ENCODE peak calls at places on chromosomes 7 and 10, in nine cellular contexts. F is heart left ventricle, J is A549, B is body of pancreas, I is GM12891, N is ovary, R is right lobe of liver, K is H54, E is tibial nerve. V is an unnamed sample.

GRCh38 chr7:133846203-133846945 is 280.8 kb upstream of the LRGUK start:
- DNase-seq in F (no peak), J (no peak), B (no peak), I (no peak), N (no peak), R (no peak), K (no peak), E (no peak), V (no peak)

GRCh38 chr10:126242352-126243260 is 145.7 kb downstream of the ADAM12 start:
- DNase-seq in F (peak; percentile 75), J (no peak), B (no peak), I (no peak), N (peak; percentile 73), R (no peak), K (no peak), E (no peak), V (no peak)

GRCh38 chr7:122046402-122046801 is 97.6 kb downstream of the AASS start:
- DNase-seq in F (no peak), J (no peak), B (no peak), I (no peak), N (no peak), R (no peak), K (no peak), E (no peak), V (no peak)

GRCh38 chr10:32950457-32951109 is 7.4 kb downstream of the ITGB1 start:
- DNase-seq in F (no peak), J (no peak), B (no peak), I (no peak), N (no peak), R (no peak), K (no peak), E (no peak), V (no peak)

GRCh38 chr10:14751576-14752330 is 22.9 kb downstream of the FAM107B start:
- DNase-seq in F (peak; percentile 79), J (no peak), B (no peak), I (no peak), N (peak; percentile 47), R (no peak), K (no peak), E (peak; percentile 44), V (peak; percentile 89)

GRCh38 chr10:86413046-86413728 is 46.6 kb upstream of the GRID1 start:
- DNase-seq in F (no peak), J (no peak), B (no peak), I (no peak), N (no peak), R (no peak), K (no peak), E (no peak), V (no peak)

GRCh38 chr7:500521-501420 is 18.9 kb downstream of the PDGFA start:
- DNase-seq in F (peak; percentile 34), J (no peak), B (no peak), I (no peak), N (no peak), R (no peak), K (no peak), E (no peak), V (peak; percentile 61)

GRCh38 chr7:151431281-151431767 is 8.6 kb downstream of the CRYGN start:
- DNase-seq in F (no peak), J (no peak), B (no peak), I (no peak), N (no peak), R (no peak), K (no peak), E (no peak), V (peak; percentile 38)

GRCh38 chr7:43869018-43869897 is at the start of gene MRPS24:
- DNase-seq in F (peak; percentile 95), J (peak; percentile 93), B (peak; percentile 95), I (peak; percentile 94), N (peak; percentile 94), R (peak; percentile 97), K (peak; percentile 98), E (peak; percentile 93), V (peak; percentile 97)
- TF ChIP-seq POLR2A in F (no peak), J (peak; percentile 96), B (peak; percentile 68), I (peak; percentile 86), N (peak; percentile 60), R (peak; percentile 20), K (peak; percentile 98), E (peak; percentile 55), V (peak; percentile 35)

DNA sequence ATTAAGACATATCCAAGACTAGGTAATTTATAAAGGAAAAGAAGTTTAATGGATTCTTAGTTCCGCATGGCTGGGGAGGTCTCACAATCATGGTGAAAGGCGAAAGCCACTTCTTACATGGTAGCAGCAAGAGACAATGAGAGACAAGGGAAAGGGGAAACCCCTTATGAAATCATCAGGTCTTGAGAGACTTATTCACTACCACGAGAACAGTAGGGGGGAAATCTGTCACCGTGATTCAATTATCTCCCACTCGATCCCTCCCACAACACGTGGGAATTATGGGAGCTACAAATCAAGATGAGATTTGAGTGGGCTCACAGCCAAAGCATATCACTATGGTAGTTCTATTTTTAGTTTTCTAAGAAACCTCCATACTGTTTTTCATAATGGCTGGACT is 36.7 kb downstream of the SPAM1 start:
- DNase-seq in F (no peak), J (no peak), B (no peak), I (no peak), N (no peak), R (no peak), K (no peak), E (no peak), V (no peak)
- TF ChIP-seq POLR2A in F (no peak), J (no peak), B (no peak), I (no peak), N (no peak), R (no peak), K (no peak), E (no peak), V (no peak)

DNA sequence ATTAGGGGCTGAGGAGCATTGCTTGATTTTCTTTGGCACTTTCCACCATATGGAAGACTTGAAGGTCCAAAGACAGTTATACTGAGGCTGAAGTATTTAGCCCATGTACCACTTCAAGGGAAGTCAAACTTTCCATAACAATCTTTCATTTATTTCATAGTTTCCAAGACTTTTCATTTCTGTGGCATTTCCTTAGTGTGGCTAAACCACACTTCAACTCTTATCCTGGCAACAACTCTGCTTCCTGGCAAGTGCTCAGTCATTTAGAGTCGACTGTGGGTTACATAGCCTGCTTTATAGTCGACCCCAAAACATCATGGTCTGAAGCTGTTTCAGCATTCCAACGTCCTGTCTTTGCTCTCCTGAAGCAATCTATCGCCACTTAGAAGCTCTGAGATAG is 343.0 kb upstream of the SEMA3D start:
- DNase-seq in F (no peak), J (no peak), B (no peak), I (no peak), N (no peak), R (no peak), K (no peak), E (no peak), V (no peak)
- TF ChIP-seq POLR2A in F (no peak), J (no peak), B (no peak), I (no peak), N (no peak), R (no peak), K (no peak), E (no peak), V (no peak)

DNA sequence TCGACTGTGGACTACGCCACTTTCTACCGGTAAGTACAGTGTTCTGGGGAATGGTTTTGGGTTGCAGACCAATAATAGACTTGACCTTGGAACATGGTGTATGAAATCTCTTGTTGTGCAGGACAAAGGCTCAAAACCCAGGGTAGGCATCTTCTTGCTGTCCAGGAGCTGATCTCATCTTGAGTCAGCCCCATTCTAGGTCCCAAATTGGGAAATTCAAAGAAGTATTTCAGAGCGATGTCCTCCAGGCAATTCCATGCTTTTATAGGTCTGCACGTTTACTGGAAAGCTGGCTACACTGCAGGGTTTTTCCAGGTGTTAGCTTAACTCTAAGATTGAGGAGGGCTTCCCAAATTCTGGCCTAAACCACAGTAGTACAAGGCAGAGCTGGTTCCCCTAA is 180.7 kb downstream of the BMPER start:
- DNase-seq in F (no peak), J (no peak), B (no peak), I (no peak), N (no peak), R (no peak), K (no peak), E (no peak), V (no peak)
- TF ChIP-seq POLR2A in F (no peak), J (no peak), B (no peak), I (no peak), N (no peak), R (no peak), K (no peak), E (no peak), V (no peak)

DNA sequence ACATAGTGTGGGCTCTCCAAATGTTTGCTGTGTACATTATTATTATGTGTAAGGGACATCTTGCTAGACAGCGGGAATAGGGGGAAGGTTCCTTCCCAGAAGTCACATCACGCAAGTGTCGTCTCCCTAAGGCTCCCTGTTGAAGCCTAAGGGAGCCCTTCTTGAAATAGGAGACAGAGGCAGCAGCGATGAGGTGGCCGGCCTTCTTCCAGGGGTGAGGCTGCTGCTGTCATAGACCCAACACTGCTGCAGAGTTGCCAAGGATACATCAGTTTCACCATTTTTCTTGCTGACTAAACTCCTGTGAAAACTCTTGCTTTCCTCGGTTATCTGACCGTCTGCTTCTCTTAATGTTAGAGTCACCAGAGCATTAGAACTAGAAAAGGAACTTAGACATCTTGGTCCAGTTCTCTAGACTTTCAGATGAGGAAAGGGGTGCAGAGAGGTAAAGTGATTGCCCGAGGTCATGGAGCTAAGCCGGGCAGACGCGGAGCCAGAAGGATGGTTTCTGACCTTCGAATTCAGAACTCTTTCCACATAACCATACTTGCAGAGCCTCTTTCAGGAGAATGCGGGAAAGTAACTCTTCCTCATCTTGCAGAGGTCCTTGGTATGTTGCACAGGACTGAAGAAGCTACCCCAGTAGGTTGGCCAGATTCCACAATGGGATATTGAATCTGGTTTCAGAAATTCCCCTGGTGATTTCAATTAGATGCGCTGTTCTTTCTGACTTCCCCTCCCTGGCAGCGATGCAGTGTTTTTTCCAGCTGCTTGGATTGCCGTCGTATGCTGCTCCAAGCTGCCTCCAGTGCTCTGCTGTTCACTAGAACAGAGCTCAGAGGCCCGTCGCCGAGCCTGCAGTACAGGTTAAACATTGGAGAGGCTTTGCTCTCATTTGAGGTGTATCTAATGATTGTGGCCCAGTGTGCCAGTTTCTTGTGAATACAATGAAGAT is 217.1 kb downstream of the CAMK1D start:
- DNase-seq in F (no peak), J (no peak), B (no peak), I (no peak), N (no peak), R (no peak), K (no peak), E (no peak), V (peak; percentile 77)
- TF ChIP-seq POLR2A in F (no peak), J (no peak), B (no peak), I (no peak), N (no peak), R (no peak), K (no peak), E (no peak), V (no peak)

DNA sequence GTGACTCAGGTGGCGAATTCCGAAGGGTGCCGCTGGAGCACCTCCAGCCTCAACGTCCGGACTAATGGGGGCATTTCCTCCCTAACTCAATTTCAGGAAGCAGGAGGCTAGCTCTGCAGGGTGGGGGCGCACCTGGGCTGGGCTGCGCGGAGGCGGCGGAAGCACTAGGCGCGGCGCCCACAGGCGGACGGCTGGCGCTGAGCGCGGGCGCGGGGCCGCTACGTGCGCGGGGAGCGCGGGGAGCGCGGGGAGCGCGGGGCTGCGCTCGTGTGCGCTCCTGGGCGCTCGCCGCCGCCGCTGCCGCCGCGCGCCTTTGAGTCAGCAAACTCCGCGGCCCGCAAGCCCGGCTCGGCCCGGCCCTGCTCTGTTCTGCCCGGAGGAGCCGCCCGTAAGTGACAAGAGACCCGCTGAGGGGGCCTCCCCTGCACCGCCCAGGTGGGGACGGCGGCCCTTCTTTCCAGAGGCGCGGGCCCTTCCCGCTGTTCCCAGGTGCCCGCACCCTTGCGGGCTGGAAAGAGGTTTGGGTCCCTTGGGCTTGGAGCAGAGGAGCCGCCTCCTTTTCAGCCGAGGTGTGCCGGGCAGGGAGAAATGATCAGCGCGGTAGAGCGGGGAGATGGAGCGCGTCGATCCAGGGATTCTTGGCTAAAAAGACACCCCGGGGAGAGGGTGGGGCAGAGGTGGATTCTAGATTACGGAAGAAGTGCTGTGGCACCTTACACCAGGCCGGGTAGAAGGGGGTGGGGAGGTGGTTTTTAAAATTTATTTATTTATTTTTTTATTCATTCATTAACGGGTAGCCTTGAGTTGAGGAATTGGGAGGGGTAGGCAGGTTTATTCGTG is at the start of gene SNX10:
- DNase-seq in F (peak; percentile 36), J (peak; percentile 50), B (peak; percentile 69), I (peak; percentile 58), N (no peak), R (peak; percentile 81), K (peak; percentile 79), E (no peak), V (no peak)
- TF ChIP-seq POLR2A in F (no peak), J (peak; percentile 39), B (peak; percentile 41), I (no peak), N (no peak), R (peak; percentile 84), K (peak; percentile 12), E (no peak), V (no peak)